ENCODE peak calls at places on chromosomes 3 and 15, in five cellular contexts. N is mesendoderm, U is neural progenitor cell, I is uterus, S is Peyer's patch. X is an unnamed sample.
A peak's percentile ranks its signal among the peaks of the same experiment; 100 is the strongest.

GRCh38 chr3:135678386-135678785 is 287.1 kb upstream of the PPP2R3A start:
- DNase-seq in U (no peak), I (no peak), N (no peak), S (no peak), X (no peak)

GRCh38 chr3:13495921-13496723 is 16.0 kb downstream of the HDAC11 start:
- DNase-seq in S (peak; percentile 88), U (peak; percentile 91), N (peak; percentile 86), I (peak; percentile 74), X (peak; percentile 41)

GRCh38 chr3:170044795-170045244 is 7.0 kb downstream of the GPR160 start:
- DNase-seq in U (no peak), N (no peak), S (peak; percentile 61), I (no peak), X (no peak)

GRCh38 chr3:77079988-77080585 is 40.2 kb downstream of the ROBO2 start:
- DNase-seq in S (no peak), I (no peak), N (peak; percentile 14), U (peak; percentile 83), X (no peak)

GRCh38 chr3:78604328-78604727 is 1163.5 kb downstream of the ROBO1 start:
- DNase-seq in S (no peak), I (no peak), U (peak; percentile 4), N (no peak), X (no peak)

GRCh38 chr15:98506172-98506571 is 142.2 kb upstream of the IGF1R start:
- DNase-seq in U (no peak), I (no peak), S (no peak), N (no peak), X (no peak)

GRCh38 chr3:60580826-60581225 is 670.4 kb downstream of the FHIT start:
- DNase-seq in N (no peak), S (no peak), I (no peak), U (no peak), X (no peak)

GRCh38 chr3:187989458-187990153 is 164.4 kb upstream of the LPP start:
- DNase-seq in N (peak; percentile 79), I (no peak), S (no peak), U (peak; percentile 92), X (no peak)

GRCh38 chr15:59524331-59524731 is 86.3 kb downstream of the FAM81A start:
- DNase-seq in I (no peak), S (no peak), U (peak; percentile 8), N (no peak), X (no peak)

GRCh38 chr15:85582076-85582718 is 201.8 kb downstream of the AKAP13 start:
- DNase-seq in I (peak; percentile 72), S (peak; percentile 81), U (no peak), N (no peak), X (no peak)

GRCh38 chr3:16200411-16200810 is 25.9 kb downstream of the GALNT15 start:
- DNase-seq in N (no peak), U (no peak), S (no peak), I (no peak), X (no peak)

GRCh38 chr3:104102386-104102785 is 1264.3 kb upstream of the ALCAM start:
- DNase-seq in I (no peak), N (peak; percentile 79), U (peak; percentile 64), S (no peak), X (no peak)

GRCh38 chr3:33645060-33645841 is 72.8 kb downstream of the CLASP2 start:
- DNase-seq in S (no peak), U (peak; percentile 12), N (peak; percentile 75), I (no peak), X (no peak)

GRCh38 chr3:24981924-24982323 is 446.1 kb upstream of the RARB start:
- DNase-seq in I (no peak), U (no peak), N (no peak), S (no peak), X (no peak)

GRCh38 chr15:64527263-64527984 is 67.0 kb downstream of the ZNF609 start:
- DNase-seq in N (peak; percentile 53), U (no peak), I (no peak), S (no peak), X (no peak)

GRCh38 chr3:33114622-33115023 is 809 bp downstream of the CRTAP start:
- DNase-seq in N (no peak), I (no peak), S (no peak), U (no peak), X (no peak)

GRCh38 chr15:70329179-70329578 is 231.5 kb upstream of the TLE3 start:
- DNase-seq in U (no peak), I (no peak), N (no peak), S (no peak), X (no peak)

GRCh38 chr3:175512700-175513099 is 653.6 kb downstream of the NAALADL2 start:
- DNase-seq in I (no peak), N (no peak), U (peak; percentile 75), S (no peak), X (no peak)

DNA sequence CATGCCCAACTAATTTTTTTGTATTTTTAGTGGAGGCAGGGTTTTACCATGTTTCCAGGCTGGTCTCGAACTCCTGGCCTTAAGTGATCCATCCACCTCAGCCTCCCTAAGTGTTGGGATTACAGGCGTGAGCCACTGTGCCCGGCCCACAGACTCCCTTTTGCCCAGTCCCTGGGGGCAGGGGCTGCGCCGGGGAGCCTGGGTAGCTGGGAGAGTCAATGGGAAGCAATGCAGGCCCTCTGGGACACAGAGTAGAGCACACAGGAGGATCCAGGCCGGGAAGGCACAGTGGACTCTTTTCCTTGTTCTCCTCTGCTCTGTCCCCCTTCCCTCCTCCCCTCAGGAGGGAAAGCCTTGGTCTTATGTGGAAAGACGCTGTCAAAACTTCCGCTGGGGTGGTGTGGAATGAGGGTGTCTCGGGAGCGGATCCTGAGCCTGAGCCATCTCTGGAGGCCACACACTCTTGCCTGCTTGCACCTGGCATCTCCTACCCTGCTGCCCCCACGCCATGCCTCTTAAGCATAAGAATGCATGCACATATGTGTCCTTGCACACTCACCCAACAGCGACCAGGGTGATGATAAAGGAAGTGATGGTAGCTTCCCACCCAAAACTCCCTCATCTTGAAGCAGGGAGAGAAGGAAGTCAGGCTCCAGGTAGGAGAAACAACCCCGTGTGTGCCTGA is 11.9 kb upstream of the PRKCD start:
- DNase-seq in N (no peak), I (no peak), U (no peak), S (no peak), X (no peak)
- H3K27ac ChIP-seq in N (no peak overlapping the region), I (no peak overlapping the region), U (no peak overlapping the region), S (no peak overlapping the region), X (no peak overlapping the region)

GRCh38 chr3:196179380-196180308 is 31.6 kb downstream of the ZDHHC19 start:
- DNase-seq in U (peak; percentile 65), S (peak; percentile 87), I (no peak), N (peak; percentile 52), X (no peak)
- H3K4me1 ChIP-seq in U (peaks cover 10% of the 10 kb centered on the region), S (peaks cover 6% of the 10 kb centered on the region), I (no peaks in the 10 kb centered on the region), N (no peaks in the 10 kb centered on the region), X (no peaks in the 10 kb centered on the region)

GRCh38 chr3:151384741-151385174 is at the start of gene P2RY12:
- DNase-seq in S (no peak), I (no peak), N (no peak), U (no peak), X (no peak)
- H3K27ac ChIP-seq in S (peak within 1 kb of the TSS; percentile 25), I (no peak within 1 kb of the TSS), N (no peak within 1 kb of the TSS), U (no peak within 1 kb of the TSS), X (no peak within 1 kb of the TSS)

DNA sequence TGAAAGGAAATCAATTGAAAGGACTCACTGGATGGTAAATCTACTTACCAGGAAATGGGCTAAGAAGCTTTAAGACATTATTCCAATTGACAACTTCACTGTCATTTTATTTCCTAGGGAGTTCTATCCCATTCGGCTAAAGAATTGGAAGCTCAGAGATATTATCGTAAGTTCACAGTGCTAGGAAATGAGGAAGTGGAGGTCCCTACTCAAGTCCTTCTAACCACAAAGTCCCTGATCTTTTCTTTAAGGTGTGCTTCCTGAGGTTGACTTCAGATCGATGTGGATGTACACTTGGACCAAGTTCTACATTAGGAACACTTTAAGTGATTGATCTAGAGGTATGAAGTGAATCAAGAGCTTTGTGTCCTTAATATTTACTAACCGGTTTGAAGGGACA is 63.6 kb downstream of the MDFIC2 start:
- DNase-seq in S (no peak), U (no peak), N (no peak), I (no peak), X (no peak)
- H3K4me1 ChIP-seq in S (no peaks in the 10 kb centered on the region), U (peaks cover 8% of the 10 kb centered on the region), N (no peaks in the 10 kb centered on the region), I (no peaks in the 10 kb centered on the region), X (peaks cover 34% of the 10 kb centered on the region)

GRCh38 chr15:62138124-62138523 is 27.0 kb downstream of the C2CD4B start:
- DNase-seq in U (no peak), S (no peak), N (no peak), I (peak; percentile 54), X (no peak)
- H3K27ac ChIP-seq in U (no peak overlapping the region), S (no peak overlapping the region), N (no peak overlapping the region), I (peak overlapping the region; percentile 66), X (no peak overlapping the region)

GRCh38 chr3:58331593-58332152 is 1.0 kb upstream of the PXK start:
- DNase-seq in S (peak; percentile 19), I (no peak), U (no peak), N (no peak), X (no peak)
- H3K4me1 ChIP-seq in S (peaks cover 3% of the 10 kb centered on the region), I (no peaks in the 10 kb centered on the region), U (peaks cover 14% of the 10 kb centered on the region), N (no peaks in the 10 kb centered on the region), X (peaks cover 18% of the 10 kb centered on the region)

X was measured in thoracic aorta.